ENCODE peak calls at places on chromosomes 4 and X, in eight cellular contexts. One of them, this sample, is unnamed.

GRCh38 chr4:147940144-147940543 is 208.3 kb downstream of the ARHGAP10 start:
- DNase-seq in A549: no peak
- DNase-seq in testis: no peak
- DNase-seq in HepG2: no peak
- DNase-seq in tibial artery: no peak
- DNase-seq in cardiac muscle cell: peak
- DNase-seq in cardiac fibroblast: peak
- DNase-seq in osteoblast: no peak
- DNase-seq in this sample: no peak

GRCh38 chrX:1488141-1488540 is 35.4 kb upstream of the ASMTL start:
- DNase-seq in osteoblast: no peak
- DNase-seq in HepG2: no peak
- DNase-seq in cardiac fibroblast: no peak
- DNase-seq in tibial artery: no peak
- DNase-seq in A549: no peak
- DNase-seq in testis: no peak
- DNase-seq in cardiac muscle cell: no peak
- DNase-seq in this sample: no peak

GRCh38 chrX:46686003-46686645 is 72.8 kb downstream of the SLC9A7 start:
- DNase-seq in tibial artery: no peak
- DNase-seq in A549: no peak
- DNase-seq in HepG2: peak
- DNase-seq in cardiac muscle cell: peak
- DNase-seq in testis: peak
- DNase-seq in cardiac fibroblast: peak
- DNase-seq in osteoblast: no peak
- DNase-seq in this sample: no peak

GRCh38 chr4:172698256-172698655 is 470.4 kb upstream of the GALNT7 start:
- DNase-seq in HepG2: no peak
- DNase-seq in cardiac muscle cell: no peak
- DNase-seq in A549: no peak
- DNase-seq in cardiac fibroblast: no peak
- DNase-seq in tibial artery: no peak
- DNase-seq in osteoblast: no peak
- DNase-seq in testis: no peak
- DNase-seq in this sample: no peak

GRCh38 chr4:1495416-1496115 is 89.3 kb upstream of the NKX1-1 start:
- DNase-seq in A549: no peak
- DNase-seq in HepG2: no peak
- DNase-seq in tibial artery: peak
- DNase-seq in cardiac muscle cell: no peak
- DNase-seq in testis: no peak
- DNase-seq in cardiac fibroblast: no peak
- DNase-seq in osteoblast: peak
- DNase-seq in this sample: no peak

GRCh38 chrX:12975670-12975965 is 708 bp downstream of the TMSB4X start:
- DNase-seq in osteoblast: no peak
- DNase-seq in cardiac muscle cell: no peak
- DNase-seq in cardiac fibroblast: no peak
- DNase-seq in A549: no peak
- DNase-seq in testis: no peak
- DNase-seq in HepG2: no peak
- DNase-seq in tibial artery: no peak
- DNase-seq in this sample: no peak

GRCh38 chrX:49915352-49916222 is 6.8 kb upstream of the CLCN5 start:
- DNase-seq in cardiac fibroblast: peak
- DNase-seq in tibial artery: no peak
- DNase-seq in osteoblast: peak
- DNase-seq in A549: peak
- DNase-seq in testis: peak
- DNase-seq in cardiac muscle cell: peak
- DNase-seq in HepG2: peak
- DNase-seq in this sample: no peak

GRCh38 chrX:55187281-55187680 is 32.9 kb upstream of the PAGE5 start:
- DNase-seq in testis: no peak
- DNase-seq in HepG2: no peak
- DNase-seq in cardiac fibroblast: no peak
- DNase-seq in osteoblast: no peak
- DNase-seq in A549: no peak
- DNase-seq in tibial artery: no peak
- DNase-seq in cardiac muscle cell: no peak
- DNase-seq in this sample: no peak

GRCh38 chrX:123167621-123168020 is 16.5 kb upstream of the GRIA3 start:
- DNase-seq in cardiac muscle cell: no peak
- DNase-seq in A549: no peak
- DNase-seq in cardiac fibroblast: no peak
- DNase-seq in HepG2: no peak
- DNase-seq in tibial artery: no peak
- DNase-seq in testis: no peak
- DNase-seq in osteoblast: no peak
- DNase-seq in this sample: no peak

GRCh38 chr4:151297170-151297569 is 20.2 kb downstream of the PRSS48 start:
- DNase-seq in tibial artery: no peak
- DNase-seq in cardiac muscle cell: no peak
- DNase-seq in testis: no peak
- DNase-seq in cardiac fibroblast: no peak
- DNase-seq in HepG2: no peak
- DNase-seq in A549: no peak
- DNase-seq in osteoblast: no peak
- DNase-seq in this sample: no peak

GRCh38 chrX:108117988-108118387 is 26.4 kb downstream of the ATG4A start:
- DNase-seq in A549: no peak
- DNase-seq in cardiac muscle cell: no peak
- DNase-seq in osteoblast: no peak
- DNase-seq in tibial artery: no peak
- DNase-seq in cardiac fibroblast: no peak
- DNase-seq in testis: no peak
- DNase-seq in HepG2: no peak
- DNase-seq in this sample: no peak

GRCh38 chrX:45710081-45710801 is 509.6 kb upstream of the DIPK2B start:
- DNase-seq in tibial artery: no peak
- DNase-seq in osteoblast: peak
- DNase-seq in cardiac muscle cell: peak
- DNase-seq in testis: no peak
- DNase-seq in cardiac fibroblast: peak
- DNase-seq in HepG2: no peak
- DNase-seq in A549: peak
- DNase-seq in this sample: no peak

GRCh38 chrX:20973038-20973437 is 401.2 kb upstream of the CNKSR2 start:
- DNase-seq in A549: no peak
- DNase-seq in cardiac muscle cell: no peak
- DNase-seq in cardiac fibroblast: no peak
- DNase-seq in testis: no peak
- DNase-seq in osteoblast: peak
- DNase-seq in tibial artery: no peak
- DNase-seq in HepG2: no peak
- DNase-seq in this sample: no peak

GRCh38 chr4:189285377-189285776 is 655.3 kb upstream of the FRG1 start:
- DNase-seq in testis: no peak
- DNase-seq in cardiac muscle cell: no peak
- DNase-seq in osteoblast: no peak
- DNase-seq in tibial artery: no peak
- DNase-seq in HepG2: no peak
- DNase-seq in cardiac fibroblast: no peak
- DNase-seq in A549: no peak
- DNase-seq in this sample: no peak
- TF ChIP-seq CTCF in testis: no peak
- TF ChIP-seq CTCF in cardiac muscle cell: no peak
- TF ChIP-seq CTCF in osteoblast: no peak
- TF ChIP-seq CTCF in tibial artery: no peak
- TF ChIP-seq CTCF in HepG2: no peak
- TF ChIP-seq CTCF in cardiac fibroblast: no peak
- TF ChIP-seq CTCF in A549: no peak
- TF ChIP-seq CTCF in this sample: no peak

GRCh38 chr4:32268949-32269348 is 1548.8 kb downstream of the PCDH7 start:
- DNase-seq in testis: no peak
- DNase-seq in tibial artery: no peak
- DNase-seq in cardiac muscle cell: peak
- DNase-seq in osteoblast: no peak
- DNase-seq in cardiac fibroblast: peak
- DNase-seq in A549: no peak
- DNase-seq in HepG2: no peak
- DNase-seq in this sample: no peak
- TF ChIP-seq CTCF in testis: no peak
- TF ChIP-seq CTCF in tibial artery: no peak
- TF ChIP-seq CTCF in cardiac muscle cell: no peak
- TF ChIP-seq CTCF in osteoblast: no peak
- TF ChIP-seq CTCF in cardiac fibroblast: no peak
- TF ChIP-seq CTCF in A549: no peak
- TF ChIP-seq CTCF in HepG2: no peak
- TF ChIP-seq CTCF in this sample: no peak

GRCh38 chr4:115537387-115537786 is 424.0 kb upstream of the NDST4 start:
- DNase-seq in A549: no peak
- DNase-seq in tibial artery: no peak
- DNase-seq in osteoblast: no peak
- DNase-seq in cardiac muscle cell: no peak
- DNase-seq in HepG2: no peak
- DNase-seq in testis: no peak
- DNase-seq in cardiac fibroblast: peak
- DNase-seq in this sample: no peak
- TF ChIP-seq CTCF in A549: no peak
- TF ChIP-seq CTCF in tibial artery: peak
- TF ChIP-seq CTCF in osteoblast: no peak
- TF ChIP-seq CTCF in cardiac muscle cell: no peak
- TF ChIP-seq CTCF in HepG2: no peak
- TF ChIP-seq CTCF in testis: no peak
- TF ChIP-seq CTCF in cardiac fibroblast: no peak
- TF ChIP-seq CTCF in this sample: no peak

GRCh38 chrX:134999469-134999868 is 8.7 kb downstream of the SMIM10 start:
- DNase-seq in testis: no peak
- DNase-seq in tibial artery: no peak
- DNase-seq in HepG2: peak
- DNase-seq in cardiac fibroblast: peak
- DNase-seq in A549: peak
- DNase-seq in cardiac muscle cell: peak
- DNase-seq in osteoblast: peak
- DNase-seq in this sample: no peak
- TF ChIP-seq CTCF in testis: peak
- TF ChIP-seq CTCF in tibial artery: peak
- TF ChIP-seq CTCF in HepG2: peak
- TF ChIP-seq CTCF in cardiac fibroblast: peak
- TF ChIP-seq CTCF in A549: peak
- TF ChIP-seq CTCF in cardiac muscle cell: peak
- TF ChIP-seq CTCF in osteoblast: peak
- TF ChIP-seq CTCF in this sample: no peak

GRCh38 chrX:79270401-79270800 is 96.7 kb downstream of the ITM2A start:
- DNase-seq in osteoblast: no peak
- DNase-seq in A549: no peak
- DNase-seq in testis: peak
- DNase-seq in cardiac muscle cell: peak
- DNase-seq in tibial artery: peak
- DNase-seq in cardiac fibroblast: peak
- DNase-seq in HepG2: no peak
- DNase-seq in this sample: no peak
- TF ChIP-seq CTCF in osteoblast: no peak
- TF ChIP-seq CTCF in A549: no peak
- TF ChIP-seq CTCF in testis: no peak
- TF ChIP-seq CTCF in cardiac muscle cell: peak
- TF ChIP-seq CTCF in tibial artery: no peak
- TF ChIP-seq CTCF in cardiac fibroblast: no peak
- TF ChIP-seq CTCF in HepG2: peak
- TF ChIP-seq CTCF in this sample: no peak

DNA sequence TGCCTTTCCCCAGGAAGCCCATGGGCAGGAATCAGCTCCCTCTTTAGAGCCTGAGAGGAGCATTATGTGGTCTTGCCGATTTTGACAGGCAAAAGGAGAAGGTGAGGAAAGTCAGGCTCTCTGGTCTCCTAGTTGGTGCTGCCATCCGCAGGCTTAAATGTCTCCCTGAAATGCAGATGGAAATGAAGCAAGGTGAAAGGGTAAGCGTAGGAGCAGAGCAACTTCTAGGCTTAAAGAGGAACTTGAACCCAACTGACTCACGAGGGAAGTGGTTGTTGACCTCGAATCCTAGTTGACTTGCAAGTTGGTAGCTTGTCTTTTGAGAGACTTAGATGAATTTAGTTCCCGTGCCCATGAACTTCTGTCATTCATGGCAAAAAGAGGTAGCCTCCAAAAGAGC is 205.9 kb downstream of the PTTG2 start:
- DNase-seq in testis: no peak
- DNase-seq in A549: no peak
- DNase-seq in cardiac muscle cell: no peak
- DNase-seq in osteoblast: no peak
- DNase-seq in cardiac fibroblast: no peak
- DNase-seq in HepG2: no peak
- DNase-seq in tibial artery: no peak
- DNase-seq in this sample: no peak
- TF ChIP-seq CTCF in testis: no peak
- TF ChIP-seq CTCF in A549: no peak
- TF ChIP-seq CTCF in cardiac muscle cell: no peak
- TF ChIP-seq CTCF in osteoblast: peak
- TF ChIP-seq CTCF in cardiac fibroblast: no peak
- TF ChIP-seq CTCF in HepG2: peak
- TF ChIP-seq CTCF in tibial artery: no peak
- TF ChIP-seq CTCF in this sample: no peak

This sample was measured in omental fat pad.